ENCODE peak calls at places on chromosome 21, in five cellular contexts. Y is neural progenitor cell; J is mesendoderm; A is AG04450; W is stimulated activated CD8-positive, alpha-beta memory T cell treated with anti-CD3 and anti-CD28 coated beads, Interleukin-15, amount 100 ng/mL, for 4 hours. T is an unnamed sample.

GRCh38 chr21:42171091-42172053 is 47.6 kb upstream of the ABCG1 start:
- DNase-seq in Y (no peak), J (no peak), A (no peak), W (no peak), T (no peak)

GRCh38 chr21:42058631-42059111 is 12.4 kb upstream of the UMODL1 start:
- DNase-seq in Y (no peak), J (no peak), A (no peak), W (no peak), T (no peak)

GRCh38 chr21:9758888-9759287 is 762.5 kb upstream of the TPTE start:
- DNase-seq in Y (no peak), J (no peak), A (no peak), W (no peak), T (no peak)

GRCh38 chr21:15534450-15534886 is 195.3 kb upstream of the USP25 start:
- DNase-seq in Y (no peak), J (no peak), A (no peak), W (no peak), T (no peak)

GRCh38 chr21:33682992-33683627 is 40.8 kb downstream of the ITSN1 start:
- DNase-seq in Y (no peak), J (peak), A (peak), W (no peak), T (no peak)

GRCh38 chr21:35779690-35780570 is 280.4 kb downstream of the SETD4 start:
- DNase-seq in Y (no peak), J (no peak), A (peak), W (no peak), T (no peak)

GRCh38 chr21:34126691-34127090 is 53.3 kb downstream of the MRPS6 start:
- DNase-seq in Y (no peak), J (no peak), A (peak), W (no peak), T (no peak)

GRCh38 chr21:40793057-40793456 is 53.9 kb downstream of the DSCAM start:
- DNase-seq in Y (no peak), J (no peak), A (no peak), W (no peak), T (no peak)

GRCh38 chr21:36104306-36105300 is 30.3 kb upstream of the CBR3 start:
- DNase-seq in Y (peak), J (peak), A (no peak), W (no peak), T (peak)

GRCh38 chr21:45954271-45954670 is 27.3 kb upstream of the COL6A1 start:
- DNase-seq in Y (no peak), J (peak), A (no peak), W (no peak), T (no peak)

GRCh38 chr21:31132574-31133242 is 94.4 kb upstream of the KRTAP19-8 start:
- DNase-seq in Y (no peak), J (no peak), A (no peak), W (peak), T (no peak)

GRCh38 chr21:42063206-42063577 is 7.9 kb upstream of the UMODL1 start:
- DNase-seq in Y (no peak), J (no peak), A (no peak), W (no peak), T (no peak)

GRCh38 chr21:36321325-36322082 is 1.5 kb downstream of the MORC3 start:
- DNase-seq in Y (peak), J (peak), A (no peak), W (no peak), T (no peak)

GRCh38 chr21:27649323-27649722 is 682.4 kb upstream of the ADAMTS5 start:
- DNase-seq in Y (no peak), J (no peak), A (peak), W (no peak), T (no peak)

GRCh38 chr21:40324389-40324788 is 457.2 kb downstream of the PCP4 start:
- DNase-seq in Y (no peak), J (no peak), A (no peak), W (no peak), T (no peak)

T was measured in gastrocnemius medialis.